ENCODE peak calls at places on chromosomes 2 and 18, in five cellular contexts. A, S, E, P and R are unnamed samples.
A peak's percentile ranks its signal among the peaks of the same experiment; 100 is the strongest.

GRCh38 chr18:78542204-78542603 is 437.4 kb upstream of the SALL3 start:
- DNase-seq in A (no peak), S (no peak), E (no peak), P (no peak), R (no peak)

GRCh38 chr2:97983134-97983533 is 12.6 kb downstream of the TMEM131 start:
- DNase-seq in A (no peak), S (no peak), E (no peak), P (no peak), R (no peak)

GRCh38 chr18:67919316-67919715 is 402.8 kb upstream of the DSEL start:
- DNase-seq in A (no peak), S (no peak), E (no peak), P (no peak), R (no peak)

GRCh38 chr18:36595818-36596215 is 233.0 kb downstream of the TPGS2 start:
- DNase-seq in A (no peak), S (no peak), E (no peak), P (no peak), R (no peak)

GRCh38 chr18:79077181-79077580 is 8.0 kb downstream of the ATP9B start:
- DNase-seq in A (no peak), S (no peak), E (no peak), P (no peak), R (no peak)

GRCh38 chr18:48580782-48581181 is 42.0 kb downstream of the CTIF start:
- DNase-seq in A (peak; percentile 83), S (no peak), E (no peak), P (no peak), R (no peak)

GRCh38 chr2:219477815-219478214 is 20.9 kb upstream of the GMPPA start:
- DNase-seq in A (no peak), S (no peak), E (no peak), P (no peak), R (no peak)

GRCh38 chr2:176830362-176830761 is 382.2 kb upstream of the HNRNPA3 start:
- DNase-seq in A (peak; percentile 13), S (peak; percentile 45), E (no peak), P (no peak), R (no peak)

GRCh38 chr2:200466703-200467418 is 43.0 kb downstream of the KCTD18 start:
- DNase-seq in A (peak; percentile 88), S (no peak), E (no peak), P (peak; percentile 79), R (no peak)

GRCh38 chr2:20589975-20590703 is 60.8 kb downstream of the HS1BP3 start:
- DNase-seq in A (peak; percentile 78), S (no peak), E (no peak), P (no peak), R (no peak)

GRCh38 chr18:46344416-46345180 is 240.4 kb downstream of the HAUS1 start:
- DNase-seq in A (no peak), S (no peak), E (no peak), P (no peak), R (no peak)

GRCh38 chr2:55877101-55877500 is 46.5 kb downstream of the EFEMP1 start:
- DNase-seq in A (peak; percentile 76), S (no peak), E (no peak), P (no peak), R (no peak)

GRCh38 chr2:145007673-145008263 is 487.8 kb upstream of the ZEB2 start:
- DNase-seq in A (no peak), S (no peak), E (no peak), P (no peak), R (no peak)

GRCh38 chr18:5890606-5891360 is 4.5 kb downstream of the TMEM200C start:
- DNase-seq in A (no peak), S (no peak), E (peak; percentile 82), P (no peak), R (no peak)

GRCh38 chr2:64204716-64205115 is 60.5 kb upstream of the PELI1 start:
- DNase-seq in A (no peak), S (no peak), E (no peak), P (no peak), R (no peak)

GRCh38 chr18:79371536-79372210 is 24.1 kb upstream of the NFATC1 start:
- DNase-seq in A (no peak), S (no peak), E (no peak), P (no peak), R (no peak)

GRCh38 chr2:231640646-231641111 is 48.0 kb downstream of the TEX44 start:
- DNase-seq in A (peak; percentile 72), S (no peak), E (no peak), P (no peak), R (no peak)

GRCh38 chr2:168614291-168615018 is 158.4 kb downstream of the CERS6 start:
- DNase-seq in A (no peak), S (no peak), E (no peak), P (no peak), R (no peak)

GRCh38 chr2:27069961-27070618 is 1.4 kb downstream of the OST4 start:
- DNase-seq in A (no peak), S (no peak), E (no peak), P (no peak), R (no peak)

GRCh38 chr2:113977660-113978523 is 88.0 kb downstream of the ACTR3 start:
- DNase-seq in A (peak; percentile 75), S (no peak), E (no peak), P (no peak), R (peak; percentile 34)